ENCODE peak calls at places on chromosomes 3 and 15, in ten cellular contexts. U, J, O, X, I, P, S, K, F and M are unnamed samples. For H3K27me3, the result is how much of the 10 kb centered on the place peaks cover.

GRCh38 chr3:20682573-20682972 is 496.6 kb upstream of the SGO1 start:
- DNase-seq in U (no peak), J (no peak), O (no peak), X (no peak), I (no peak), P (no peak), S (no peak), K (no peak), F (no peak), M (peak)

GRCh38 chr3:16743276-16743675 is 138.1 kb upstream of the DAZL start:
- DNase-seq in U (no peak), J (no peak), O (no peak), X (no peak), I (no peak), P (no peak), S (no peak), K (no peak), F (no peak), M (no peak)

GRCh38 chr3:72127843-72128242 is 342.9 kb upstream of the PROK2 start:
- DNase-seq in U (no peak), J (no peak), O (no peak), X (peak), I (no peak), P (no peak), S (no peak), K (no peak), F (no peak), M (no peak)

GRCh38 chr3:33831053-33831452 is 32.6 kb downstream of the PDCD6IP start:
- DNase-seq in U (no peak), J (no peak), O (no peak), X (peak), I (no peak), P (no peak), S (no peak), K (no peak), F (no peak), M (no peak)

GRCh38 chr3:194282436-194283122 is 68.5 kb downstream of the CPN2 start:
- DNase-seq in U (no peak), J (no peak), O (no peak), X (no peak), I (no peak), P (no peak), S (no peak), K (no peak), F (no peak), M (no peak)

GRCh38 chr3:184180165-184180564 is 5.5 kb downstream of the AP2M1 start:
- DNase-seq in U (peak), J (no peak), O (peak), X (peak), I (no peak), P (no peak), S (no peak), K (no peak), F (no peak), M (no peak)

GRCh38 chr3:16488637-16489036 is 24.9 kb downstream of the RFTN1 start:
- DNase-seq in U (no peak), J (no peak), O (no peak), X (no peak), I (no peak), P (no peak), S (no peak), K (no peak), F (no peak), M (no peak)

GRCh38 chr15:81966628-81967027 is 79.2 kb downstream of the MEX3B start:
- DNase-seq in U (no peak), J (no peak), O (no peak), X (peak), I (no peak), P (no peak), S (no peak), K (no peak), F (no peak), M (no peak)

GRCh38 chr3:61141184-61141583 is 110.1 kb downstream of the FHIT start:
- DNase-seq in U (no peak), J (no peak), O (no peak), X (no peak), I (no peak), P (no peak), S (no peak), K (peak), F (no peak), M (no peak)

GRCh38 chr3:16482770-16483531 is 30.5 kb downstream of the RFTN1 start:
- DNase-seq in U (peak), J (no peak), O (peak), X (no peak), I (peak), P (peak), S (no peak), K (no peak), F (peak), M (no peak)

GRCh38 chr3:24199775-24200247 is 254.7 kb downstream of the NR1D2 start:
- DNase-seq in U (no peak), J (no peak), O (no peak), X (no peak), I (no peak), P (no peak), S (no peak), K (no peak), F (no peak), M (no peak)

GRCh38 chr3:128321418-128321817 is 145.3 kb downstream of the DNAJB8 start:
- DNase-seq in U (no peak), J (no peak), O (no peak), X (no peak), I (no peak), P (no peak), S (no peak), K (no peak), F (no peak), M (no peak)

GRCh38 chr15:42385206-42385979 is 26.1 kb downstream of the CAPN3 start:
- DNase-seq in U (peak), J (no peak), O (peak), X (peak), I (no peak), P (no peak), S (peak), K (peak), F (no peak), M (no peak)

GRCh38 chr3:13846716-13847570 is 32.9 kb downstream of the WNT7A start:
- DNase-seq in U (no peak), J (no peak), O (no peak), X (no peak), I (no peak), P (no peak), S (no peak), K (no peak), F (no peak), M (no peak)

GRCh38 chr3:142946861-142947260 is 16.6 kb downstream of the PAQR9 start:
- DNase-seq in U (no peak), J (no peak), O (no peak), X (no peak), I (no peak), P (no peak), S (no peak), K (no peak), F (no peak), M (no peak)

GRCh38 chr3:117278424-117279190 is 569.0 kb downstream of the TUSC7 start:
- DNase-seq in U (peak), J (peak), O (peak), X (peak), I (no peak), P (no peak), S (no peak), K (no peak), F (no peak), M (peak)

GRCh38 chr3:105094588-105094987 is 272.1 kb upstream of the ALCAM start:
- DNase-seq in U (no peak), J (no peak), O (no peak), X (no peak), I (no peak), P (no peak), S (no peak), K (no peak), F (no peak), M (no peak)

GRCh38 chr15:50109086-50109987 is 9.7 kb downstream of the ATP8B4 start:
- DNase-seq in U (no peak), J (no peak), O (no peak), X (peak), I (no peak), P (no peak), S (no peak), K (no peak), F (no peak), M (no peak)

GRCh38 chr3:11238057-11238456 is 34.1 kb upstream of the ATG7 start:
- DNase-seq in U (peak), J (no peak), O (no peak), X (peak), I (no peak), P (no peak), S (peak), K (no peak), F (no peak), M (peak)

DNA sequence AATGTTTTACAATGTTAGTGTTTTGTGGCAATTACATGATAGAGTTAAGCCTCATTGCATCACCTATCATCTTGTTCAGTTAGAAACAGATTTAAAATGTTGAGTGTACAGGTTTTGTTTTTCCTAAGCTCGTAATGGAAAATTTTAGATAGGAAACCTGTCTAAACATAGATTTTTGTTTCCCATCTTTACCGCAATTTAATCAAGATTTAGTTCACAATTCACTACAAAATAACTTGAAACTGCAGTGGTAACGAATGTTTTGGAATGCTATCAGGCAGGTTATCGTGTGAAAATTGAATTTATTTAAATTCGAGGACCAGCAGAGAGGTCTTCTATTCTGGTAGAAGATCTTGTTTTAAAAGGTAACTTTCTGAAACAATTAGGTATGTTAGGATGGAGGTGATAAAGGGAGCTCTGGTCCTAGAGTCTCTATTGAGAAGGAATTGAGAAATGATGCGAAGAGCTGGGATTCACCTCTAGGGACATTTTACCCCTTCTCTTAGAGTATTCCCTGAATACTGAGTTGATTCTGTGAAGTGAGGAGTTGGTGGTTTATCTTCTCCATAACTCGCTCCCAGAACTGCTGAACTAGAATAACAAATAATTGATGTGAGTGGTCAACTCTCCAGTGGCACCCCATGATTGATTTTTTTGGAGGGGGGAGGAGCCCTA is 1.4 kb downstream of the DOCK3 start:
- DNase-seq in U (no peak), J (no peak), O (no peak), X (no peak), I (no peak), P (no peak), S (no peak), K (no peak), F (no peak), M (no peak)
- H3K27me3 ChIP-seq in U (half or more), J (under half), O (under half), X (under half), I (under half), P (under half), S (under half), K (under half), F (under half), M (under half)

GRCh38 chr3:113243071-113243470 is 31.7 kb downstream of the BOC start:
- DNase-seq in U (no peak), J (no peak), O (no peak), X (no peak), I (no peak), P (no peak), S (no peak), K (no peak), F (no peak), M (no peak)
- H3K4me3 ChIP-seq in U (no peak), J (no peak), O (no peak), X (no peak), I (no peak), P (no peak), S (no peak), K (no peak), F (no peak), M (no peak)

GRCh38 chr3:147419731-147420360 is 10.7 kb downstream of the ZIC1 start:
- DNase-seq in U (no peak), J (no peak), O (no peak), X (no peak), I (no peak), P (no peak), S (no peak), K (peak), F (no peak), M (no peak)

GRCh38 chr3:147422226-147422933 is 13.2 kb downstream of the ZIC1 start:
- DNase-seq in U (no peak), J (no peak), O (no peak), X (no peak), I (no peak), P (no peak), S (no peak), K (peak), F (no peak), M (no peak)

GRCh38 chr3:147421184-147421912 is 12.2 kb downstream of the ZIC1 start:
- DNase-seq in U (no peak), J (no peak), O (no peak), X (no peak), I (no peak), P (no peak), S (no peak), K (peak), F (no peak), M (no peak)

GRCh38 chr3:147419062-147419701 is 10.0 kb downstream of the ZIC1 start:
- DNase-seq in U (no peak), J (peak), O (no peak), X (peak), I (no peak), P (peak), S (peak), K (peak), F (no peak), M (no peak)

GRCh38 chr3:147420361-147421183 is 11.4 kb downstream of the ZIC1 start:
- DNase-seq in U (no peak), J (no peak), O (no peak), X (no peak), I (no peak), P (no peak), S (no peak), K (peak), F (no peak), M (no peak)
- H3K27me3 ChIP-seq in U (under half), J (half or more), O (half or more), X (half or more), I (under half), P (under half), S (half or more), K (half or more), F (under half), M (half or more)

GRCh38 chr15:49082960-49083359 is 36.7 kb upstream of the SECISBP2L start:
- DNase-seq in U (no peak), J (no peak), O (no peak), X (peak), I (no peak), P (no peak), S (peak), K (no peak), F (no peak), M (no peak)
- H3K4me3 ChIP-seq in U (no peak), J (no peak), O (no peak), X (no peak), I (no peak), P (no peak), S (no peak), K (no peak), F (no peak), M (no peak)

GRCh38 chr15:88257311-88257901 is 867 bp upstream of the NTRK3 start:
- DNase-seq in U (no peak), J (no peak), O (no peak), X (no peak), I (no peak), P (no peak), S (no peak), K (peak), F (no peak), M (no peak)

GRCh38 chr15:88252441-88252840 is 4.1 kb downstream of the NTRK3 start:
- DNase-seq in U (no peak), J (no peak), O (no peak), X (no peak), I (no peak), P (no peak), S (no peak), K (no peak), F (no peak), M (no peak)

GRCh38 chr15:88255496-88256171 is 905 bp downstream of the NTRK3 start:
- DNase-seq in U (no peak), J (no peak), O (no peak), X (peak), I (no peak), P (no peak), S (no peak), K (peak), F (no peak), M (no peak)

GRCh38 chr15:88256261-88257230 is at the start of gene NTRK3:
- DNase-seq in U (no peak), J (no peak), O (no peak), X (peak), I (no peak), P (no peak), S (no peak), K (peak), F (no peak), M (no peak)

DNA sequence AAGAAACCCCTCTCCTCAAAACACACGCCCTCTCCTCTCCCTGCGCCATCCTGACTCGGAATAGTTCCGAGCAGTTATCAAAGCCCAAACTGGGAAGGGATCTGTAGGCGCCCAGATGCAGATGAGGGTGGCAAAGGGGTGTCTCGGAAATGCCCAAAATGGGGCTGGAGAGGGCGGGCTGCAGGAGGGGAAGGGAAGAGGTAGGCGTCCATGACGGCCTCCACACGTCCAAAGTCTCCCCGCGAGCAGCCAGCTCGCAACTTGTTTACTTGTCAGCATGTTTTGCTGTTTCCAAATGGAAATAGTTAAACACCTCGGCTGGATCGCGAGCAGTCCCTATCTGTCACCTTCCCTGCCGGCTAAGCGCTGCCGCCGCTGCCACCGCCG is 1.4 kb downstream of the NTRK3 start:
- DNase-seq in U (no peak), J (no peak), O (no peak), X (no peak), I (no peak), P (no peak), S (no peak), K (no peak), F (no peak), M (no peak)
- H3K27me3 ChIP-seq in U (under half), J (half or more), O (under half), X (under half), I (under half), P (under half), S (under half), K (half or more), F (under half), M (half or more)